ENCODE peak calls at places on chromosomes 4 and X, in six cellular contexts. U is lung; V is CD8-positive, alpha-beta T cell; A is aorta; N is GM23338; I is fibroblast of lung. D is an unnamed sample. For H3K4me1, the result is how much of the 10 kb centered on the place peaks cover.

GRCh38 chr4:47061435-47061834 is 30.1 kb downstream of the GABRB1 start:
- DNase-seq in A (no peak), N (no peak), U (no peak), I (peak), V (no peak), D (no peak)

GRCh38 chr4:132540268-132540667 is 608.8 kb upstream of the PCDH10 start:
- DNase-seq in V (no peak), U (no peak), I (no peak), A (no peak), N (no peak), D (peak)

GRCh38 chr4:180292339-180292738 is 1950.9 kb upstream of the TENM3 start:
- DNase-seq in U (no peak), V (no peak), N (no peak), A (no peak), I (no peak), D (no peak)

GRCh38 chrX:137916090-137916746 is 350.3 kb downstream of the ZIC3 start:
- DNase-seq in V (no peak), I (no peak), A (no peak), U (no peak), N (peak), D (peak)

GRCh38 chr4:156575430-156576073 is 396.0 kb downstream of the PDGFC start:
- DNase-seq in U (no peak), N (peak), A (peak), I (peak), V (no peak), D (no peak)

GRCh38 chr4:98466868-98467599 is 191.4 kb downstream of the TSPAN5 start:
- DNase-seq in V (no peak), N (no peak), U (no peak), I (peak), A (no peak), D (no peak)

GRCh38 chr4:80812145-80812544 is 218.4 kb upstream of the BMP3 start:
- DNase-seq in A (no peak), V (no peak), U (no peak), I (no peak), N (no peak), D (no peak)

GRCh38 chrX:142680038-142680437 is 345.7 kb upstream of the SPANXN4 start:
- DNase-seq in I (no peak), A (no peak), U (no peak), N (no peak), V (no peak), D (no peak)

GRCh38 chrX:84219551-84219950 is 31.6 kb upstream of the RPS6KA6 start:
- DNase-seq in N (no peak), V (no peak), A (no peak), I (peak), U (no peak), D (no peak)

GRCh38 chr4:124948976-124949597 is 236.6 kb upstream of the ANKRD50 start:
- DNase-seq in V (no peak), I (peak), U (no peak), N (no peak), A (no peak), D (peak)

GRCh38 chrX:78075787-78076389 is 28.2 kb upstream of the PGK1 start:
- DNase-seq in N (no peak), I (no peak), A (no peak), U (no peak), V (no peak), D (no peak)

GRCh38 chrX:24153175-24153795 is 3.8 kb downstream of the ZFX start:
- DNase-seq in U (no peak), N (peak), I (no peak), A (no peak), V (peak), D (peak)

GRCh38 chr4:75432683-75433082 is 81.5 kb downstream of the RCHY1 start:
- DNase-seq in I (peak), N (peak), U (no peak), A (no peak), V (no peak), D (peak)

GRCh38 chrX:112653017-112653416 is 26.7 kb downstream of the LHFPL1 start:
- DNase-seq in V (no peak), N (no peak), I (no peak), A (no peak), U (no peak), D (no peak)

GRCh38 chr4:106344324-106344970 is 24.1 kb downstream of the GIMD1 start:
- DNase-seq in V (no peak), U (no peak), N (no peak), I (peak), A (no peak), D (peak)

GRCh38 chr4:57324673-57325307 is 214.6 kb upstream of the IGFBP7 start:
- DNase-seq in A (no peak), V (no peak), U (no peak), I (no peak), N (no peak), D (no peak)

GRCh38 chrX:76454456-76454927 is 27.0 kb downstream of the MAGEE1 start:
- DNase-seq in I (peak), A (no peak), N (peak), V (no peak), U (no peak), D (peak)

GRCh38 chr4:23202712-23203247 is 510.0 kb downstream of the GBA3 start:
- DNase-seq in I (no peak), V (no peak), N (no peak), U (no peak), A (no peak), D (no peak)
- H3K4me1 ChIP-seq in I (under half), V (under half), N (under half), U (under half), A (under half), D (under half)

GRCh38 chrX:99117011-99117410 is 1293.1 kb downstream of the PCDH19 start:
- DNase-seq in U (no peak), V (no peak), N (peak), A (no peak), I (no peak), D (no peak)
- H3K4me1 ChIP-seq in U (under half), V (under half), N (under half), A (under half), I (under half), D (under half)

GRCh38 chrX:110569506-110569905 is 210.9 kb downstream of the RTL9 start:
- DNase-seq in A (no peak), V (no peak), I (peak), U (no peak), N (no peak), D (no peak)
- H3K4me1 ChIP-seq in A (under half), V (under half), I (under half), U (under half), N (under half), D (under half)

GRCh38 chr4:8539661-8540060 is 40.5 kb upstream of the GPR78 start:
- DNase-seq in N (no peak), A (no peak), I (no peak), V (no peak), U (no peak), D (no peak)
- H3K4me1 ChIP-seq in N (under half), A (under half), I (under half), V (under half), U (under half), D (under half)

GRCh38 chr4:87045659-87046058 is 110.8 kb downstream of the AFF1 start:
- DNase-seq in I (no peak), N (no peak), A (no peak), U (no peak), V (no peak), D (no peak)
- H3K4me1 ChIP-seq in I (under half), N (half or more), A (under half), U (under half), V (under half), D (half or more)

DNA sequence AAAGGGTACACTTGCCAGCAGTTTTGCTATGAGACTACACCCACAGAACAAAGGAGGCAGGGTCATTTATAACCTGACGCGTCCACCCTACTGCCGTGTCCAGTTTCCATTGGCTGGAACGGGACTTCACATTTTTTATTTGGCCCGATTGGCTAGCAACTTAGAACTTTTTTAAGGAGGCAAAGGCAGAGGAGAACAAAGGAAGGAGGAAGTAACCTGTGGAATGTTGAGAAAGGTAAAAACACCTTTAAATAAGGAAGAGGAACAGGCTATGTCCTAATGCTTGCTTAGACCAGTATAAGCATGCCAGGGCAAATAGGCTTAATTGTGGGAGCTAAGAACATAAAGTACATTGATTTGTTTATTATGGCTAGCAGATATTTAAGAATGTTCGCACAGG is 18.7 kb downstream of the KDM6A start:
- DNase-seq in V (no peak), A (no peak), U (no peak), N (peak), I (no peak), D (no peak)
- H3K4me1 ChIP-seq in V (under half), A (under half), U (under half), N (under half), I (under half), D (under half)

GRCh38 chr4:86968477-86969015 is 33.7 kb downstream of the AFF1 start:
- DNase-seq in U (no peak), N (no peak), A (no peak), V (no peak), I (no peak), D (no peak)

GRCh38 chr4:86963697-86964096 is 28.9 kb downstream of the AFF1 start:
- DNase-seq in V (no peak), N (no peak), U (no peak), A (no peak), I (peak), D (no peak)

GRCh38 chr4:86967798-86968197 is 33.0 kb downstream of the AFF1 start:
- DNase-seq in U (no peak), I (peak), V (no peak), N (no peak), A (no peak), D (peak)

GRCh38 chr4:86967061-86967460 is 32.2 kb downstream of the AFF1 start:
- DNase-seq in U (no peak), I (no peak), A (no peak), V (no peak), N (no peak), D (no peak)

GRCh38 chr4:86965019-86965976 is 30.5 kb downstream of the AFF1 start:
- DNase-seq in N (peak), I (no peak), A (no peak), U (no peak), V (no peak), D (no peak)
- H3K4me1 ChIP-seq in N (half or more), I (under half), A (under half), U (under half), V (under half), D (under half)

DNA sequence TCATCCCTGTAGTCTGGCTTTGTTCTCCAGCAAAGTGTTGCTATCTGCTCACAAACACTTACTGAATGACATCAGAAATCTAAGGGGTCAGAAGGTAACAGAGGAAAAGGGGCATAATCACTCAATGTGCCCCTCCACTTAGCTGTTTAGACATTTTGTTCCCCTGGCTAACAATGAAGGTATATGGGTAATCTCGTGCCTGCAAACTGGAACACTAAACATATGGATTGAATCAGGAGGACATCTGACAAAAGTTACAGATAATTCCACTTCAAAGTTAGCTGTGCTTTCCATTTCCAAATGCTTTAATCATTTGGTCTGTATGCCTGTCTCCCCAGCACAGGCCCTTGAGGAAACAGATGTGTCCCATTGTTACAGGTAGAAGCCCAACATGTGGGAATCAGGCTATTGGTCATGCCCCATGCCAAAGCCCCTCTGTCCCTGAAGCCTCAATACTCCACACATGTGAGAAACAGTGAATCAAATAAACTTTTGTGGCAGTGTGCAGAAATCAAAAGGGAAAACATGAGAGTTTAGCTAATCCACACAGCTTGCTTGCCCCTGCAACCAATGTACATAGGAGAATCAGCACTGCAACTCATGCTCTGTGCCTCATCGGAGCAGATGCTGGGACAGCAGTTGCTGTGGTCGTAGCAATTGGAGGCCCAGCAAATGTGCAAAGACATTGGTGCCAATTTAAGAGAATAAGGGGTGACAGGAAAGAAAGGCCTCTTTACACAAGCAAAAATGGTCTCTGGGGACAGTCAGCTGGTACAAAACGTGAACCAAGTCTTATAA is 111.7 kb downstream of the RNF150 start:
- DNase-seq in N (no peak), I (peak), U (no peak), A (no peak), V (no peak), D (peak)
- H3K4me1 ChIP-seq in N (under half), I (under half), U (under half), A (under half), V (under half), D (half or more)

DNA sequence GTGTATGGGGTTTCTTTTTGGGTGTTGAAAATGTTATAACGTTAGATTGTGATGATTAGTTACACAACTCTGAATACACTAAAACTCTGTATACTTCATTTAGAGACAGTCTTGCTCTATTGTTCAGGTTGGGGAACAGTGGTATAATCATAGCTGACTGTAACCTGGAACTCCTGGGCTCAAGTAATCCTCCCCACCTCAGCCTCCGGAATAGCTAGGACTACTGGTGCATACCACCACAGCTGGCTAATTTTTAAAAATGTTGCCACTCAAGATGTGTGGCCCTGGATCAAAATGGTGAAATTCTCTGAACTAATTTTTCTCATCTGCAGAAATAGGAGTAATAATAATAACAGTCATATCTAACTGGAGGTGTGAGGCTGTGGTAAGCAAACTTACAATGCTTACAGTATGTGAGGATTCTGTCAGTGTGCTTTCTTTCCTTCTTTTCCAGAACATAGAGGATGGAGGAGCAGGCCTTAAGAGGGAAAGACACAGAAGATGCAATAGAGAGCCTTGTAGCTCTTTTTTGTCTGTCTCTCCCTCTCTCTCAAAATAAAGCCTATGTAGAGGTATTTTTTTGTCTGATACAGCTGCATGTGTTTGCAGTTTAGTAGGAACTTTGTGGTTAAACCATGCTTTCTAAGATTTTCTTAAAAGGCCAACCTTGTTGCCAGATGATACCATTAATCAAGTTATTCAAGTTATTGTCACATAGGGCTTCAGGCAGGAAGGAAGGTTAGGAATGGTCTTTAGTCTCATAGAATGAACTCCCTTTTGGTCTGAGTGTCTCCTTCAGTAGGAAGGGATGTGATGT is 7.5 kb downstream of the ADD1 start:
- DNase-seq in N (no peak), I (peak), U (no peak), A (no peak), V (no peak), D (peak)
- H3K4me1 ChIP-seq in N (under half), I (under half), U (under half), A (under half), V (half or more), D (under half)

GRCh38 chr4:6855692-6856297 is 53.8 kb upstream of the TBC1D14 start:
- DNase-seq in U (no peak), I (peak), N (no peak), A (no peak), V (peak), D (peak)
- H3K4me1 ChIP-seq in U (under half), I (under half), N (under half), A (under half), V (under half), D (under half)